ENCODE peak calls at places on chromosomes 6 and 20, in eight cellular contexts. I is left ventricle myocardium inferior, K is heart left ventricle, R is PC-3, M is mucosa of descending colon, W is heart right ventricle, H is neural progenitor cell, F is pancreas. C is an unnamed sample. For H3K9me3 and H3K36me3, the result is how much of the 10 kb centered on the place peaks cover.

GRCh38 chr6:159092631-159093030 is 47.8 kb upstream of the TAGAP start:
- DNase-seq in W (no peak), I (no peak), H (no peak), K (no peak), F (no peak), M (no peak), R (no peak), C (no peak)

GRCh38 chr6:13194852-13195251 is 133.5 kb downstream of the TBC1D7 start:
- DNase-seq in H (peak), M (no peak), W (peak), K (peak), F (peak), I (no peak), R (peak), C (peak)

GRCh38 chr6:42819803-42820508 is 38.1 kb downstream of the BICRAL start:
- DNase-seq in F (no peak), I (no peak), R (no peak), H (peak), M (no peak), W (no peak), K (no peak), C (no peak)

GRCh38 chr6:105005446-105005845 is 48.5 kb downstream of the LIN28B start:
- DNase-seq in F (no peak), R (no peak), M (no peak), K (no peak), I (no peak), W (no peak), H (no peak), C (no peak)

GRCh38 chr20:25300496-25301170 is 52.7 kb downstream of the PYGB start:
- DNase-seq in K (no peak), M (no peak), R (no peak), W (no peak), H (peak), F (no peak), I (no peak), C (no peak)

GRCh38 chr20:36214684-36215256 is 21.5 kb upstream of the AAR2 start:
- DNase-seq in W (no peak), H (peak), F (no peak), M (no peak), I (no peak), K (no peak), R (peak), C (peak)

GRCh38 chr6:128696651-128697391 is 176.4 kb upstream of the PTPRK start:
- DNase-seq in M (no peak), H (no peak), F (no peak), R (peak), I (no peak), K (no peak), W (no peak), C (no peak)

GRCh38 chr20:54335299-54335698 is 127.4 kb downstream of the PFDN4 start:
- DNase-seq in F (no peak), W (no peak), R (no peak), H (no peak), M (no peak), K (no peak), I (no peak), C (no peak)

GRCh38 chr6:26175428-26176181 is 88.4 kb downstream of the HFE start:
- DNase-seq in H (peak), R (peak), K (no peak), I (no peak), F (no peak), M (no peak), W (peak), C (peak)

GRCh38 chr6:56393615-56394612 is 146.5 kb upstream of the COL21A1 start:
- DNase-seq in W (no peak), M (no peak), I (no peak), H (no peak), K (no peak), R (no peak), F (no peak), C (no peak)

GRCh38 chr6:124470803-124471202 is 491.4 kb upstream of the RNF217 start:
- DNase-seq in K (no peak), I (no peak), H (no peak), R (no peak), M (no peak), F (no peak), W (no peak), C (no peak)

GRCh38 chr6:13590574-13591153 is 16.3 kb downstream of the SIRT5 start:
- DNase-seq in K (no peak), H (no peak), F (no peak), I (no peak), R (no peak), W (no peak), M (no peak), C (no peak)

GRCh38 chr6:114153448-114153847 is 182.5 kb upstream of the HDAC2 start:
- DNase-seq in I (no peak), M (no peak), K (no peak), R (no peak), H (no peak), F (no peak), W (no peak), C (no peak)

GRCh38 chr20:57943291-57943690 is 233.5 kb upstream of the PMEPA1 start:
- DNase-seq in W (no peak), I (no peak), F (no peak), K (no peak), M (no peak), H (no peak), R (no peak), C (no peak)

GRCh38 chr6:33851959-33852358 is 48.2 kb upstream of the MLN start:
- DNase-seq in M (no peak), W (no peak), R (peak), H (peak), I (no peak), F (no peak), K (no peak), C (peak)

GRCh38 chr20:3670511-3670910 is 7.3 kb upstream of the GFRA4 start:
- DNase-seq in I (no peak), R (peak), K (no peak), M (no peak), H (peak), W (no peak), F (no peak), C (peak)

GRCh38 chr6:148272084-148272483 is 70.6 kb upstream of the SASH1 start:
- DNase-seq in W (no peak), H (no peak), R (peak), I (no peak), F (no peak), M (no peak), K (no peak), C (no peak)

GRCh38 chr6:24883618-24884017 is 52.1 kb downstream of the RIPOR2 start:
- DNase-seq in R (peak), H (no peak), W (no peak), K (no peak), M (no peak), F (no peak), I (no peak), C (no peak)

DNA sequence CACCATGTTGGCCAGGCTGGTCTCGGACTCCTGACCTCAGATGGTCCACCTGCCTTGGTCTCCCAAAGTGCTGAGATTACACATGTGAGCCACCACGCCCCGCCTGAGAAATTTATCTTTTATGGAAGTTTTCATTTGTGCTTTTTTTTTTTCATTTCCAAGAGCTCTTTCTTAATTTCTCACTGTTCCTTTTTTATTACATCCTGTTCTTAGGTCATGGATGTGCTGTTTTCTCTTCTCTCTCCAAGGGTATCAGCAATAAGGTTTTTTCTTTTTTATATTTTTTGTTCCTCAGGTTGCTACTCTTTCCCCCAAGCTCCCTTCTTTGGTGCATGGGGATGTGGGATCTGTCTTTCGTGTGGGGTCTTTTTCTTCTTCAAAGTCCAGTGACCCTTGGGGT is 21.2 kb upstream of the LSM14B start:
- DNase-seq in K (no peak), H (no peak), F (no peak), W (no peak), I (no peak), R (no peak), M (no peak), C (no peak)
- H3K9me3 ChIP-seq in K (under half), H (under half), F (under half), W (under half), I (under half), R (under half), M (under half), C (under half)

GRCh38 chr20:12966468-12967085 is 42.2 kb upstream of the SPTLC3 start:
- DNase-seq in F (no peak), I (no peak), K (no peak), M (no peak), W (no peak), R (peak), H (peak), C (no peak)
- TF ChIP-seq CTCF in F (no peak), I (peak), K (peak), M (no peak), W (peak), R (peak), H (peak), C (peak)

DNA sequence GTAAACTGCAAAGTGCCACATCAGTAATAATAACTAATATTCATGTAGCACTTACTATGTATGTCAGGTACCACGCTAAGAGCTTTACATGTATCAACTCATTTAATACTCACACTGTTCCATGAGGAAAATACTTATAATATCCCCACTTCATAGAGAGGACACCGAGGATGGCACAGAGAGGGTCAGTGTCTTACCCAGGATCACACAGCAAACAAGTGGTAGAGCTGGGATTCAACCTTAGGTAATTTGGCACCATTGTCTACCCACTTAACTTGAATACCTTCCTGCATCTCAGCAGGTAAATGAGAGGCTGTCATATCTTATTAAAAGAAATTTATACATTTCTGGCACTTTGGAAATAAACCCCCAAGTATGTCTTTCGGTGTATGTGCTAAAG is 8.0 kb downstream of the POFUT1 start:
- DNase-seq in I (no peak), W (no peak), H (no peak), K (no peak), F (no peak), R (no peak), M (no peak), C (no peak)
- H3K36me3 ChIP-seq in I (half or more), W (under half), H (under half), K (under half), F (under half), R (under half), M (under half), C (under half)

GRCh38 chr6:30283761-30284160 is 43.0 kb upstream of the TRIM39 start:
- DNase-seq in R (no peak), I (no peak), W (no peak), H (no peak), M (no peak), F (no peak), K (no peak), C (no peak)
- H3K9me3 ChIP-seq in R (under half), I (half or more), W (under half), H (half or more), M (half or more), F (under half), K (half or more), C (half or more)